ENCODE peak calls at places on chromosomes 7 and 10, in four cellular contexts. O is GM12878, W is Panc1, L is HepG2. Q is an unnamed sample. For H3K27me3, the result is how much of the 10 kb centered on the place peaks cover.

GRCh38 chr7:133061357-133061756 is 20.5 kb downstream of the CHCHD3 start:
- DNase-seq in O (no peak), W (no peak), L (no peak), Q (no peak)

GRCh38 chr10:31866118-31866670 is 62.4 kb downstream of the ARHGAP12 start:
- DNase-seq in O (no peak), W (no peak), L (no peak), Q (no peak)

GRCh38 chr10:128739937-128740336 is 613.7 kb upstream of the MKI67 start:
- DNase-seq in O (no peak), W (no peak), L (no peak), Q (no peak)

GRCh38 chr10:90133606-90134005 is 432.2 kb downstream of the KIF20B start:
- DNase-seq in O (no peak), W (no peak), L (no peak), Q (no peak)

GRCh38 chr10:62264702-62265436 is 3.8 kb downstream of the RTKN2 start:
- DNase-seq in O (no peak), W (peak), L (peak), Q (no peak)

GRCh38 chr7:20798081-20798693 is 11.5 kb upstream of the SP8 start:
- DNase-seq in O (no peak), W (no peak), L (no peak), Q (no peak)

GRCh38 chr7:2719007-2719406 is 31.0 kb downstream of the AMZ1 start:
- DNase-seq in O (no peak), W (no peak), L (no peak), Q (no peak)

GRCh38 chr7:1569016-1569415 is 816 bp downstream of the PSMG3 start:
- DNase-seq in O (no peak), W (no peak), L (no peak), Q (peak)

GRCh38 chr10:72173635-72174296 is 42.0 kb upstream of the ANAPC16 start:
- DNase-seq in O (peak), W (peak), L (peak), Q (no peak)

DNA sequence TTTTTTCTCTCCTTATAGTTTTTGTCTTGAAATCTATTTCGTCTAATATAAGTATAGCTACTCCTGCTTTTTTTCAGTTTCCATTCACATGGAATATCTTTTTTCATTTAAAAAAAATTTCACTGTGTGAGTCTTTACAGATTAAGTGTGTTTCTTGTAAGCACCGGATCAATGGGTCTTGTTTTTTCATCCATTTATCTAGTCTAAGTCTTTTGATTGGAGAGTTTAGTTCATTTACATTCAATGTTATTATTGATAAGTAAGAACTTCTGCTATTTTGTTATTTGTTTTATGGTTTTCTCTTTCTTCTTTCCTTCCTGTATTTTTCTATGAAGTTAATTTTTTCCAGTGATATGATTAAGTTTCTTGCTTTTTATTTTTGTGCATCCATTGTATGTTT is 216.7 kb upstream of the CNTNAP2 start:
- DNase-seq in O (no peak), W (no peak), L (no peak), Q (no peak)
- TF ChIP-seq CTCF in O (no peak), W (no peak), L (no peak), Q (no peak)

GRCh38 chr10:1381339-1381738 is 325.2 kb downstream of the WDR37 start:
- DNase-seq in O (no peak), W (no peak), L (no peak), Q (no peak)

GRCh38 chr10:1378473-1378872 is 322.3 kb downstream of the WDR37 start:
- DNase-seq in O (no peak), W (no peak), L (no peak), Q (no peak)

GRCh38 chr10:1377756-1378397 is 321.7 kb downstream of the WDR37 start:
- DNase-seq in O (no peak), W (no peak), L (no peak), Q (no peak)

GRCh38 chr10:1379601-1380000 is 323.4 kb downstream of the WDR37 start:
- DNase-seq in O (no peak), W (no peak), L (no peak), Q (no peak)

DNA sequence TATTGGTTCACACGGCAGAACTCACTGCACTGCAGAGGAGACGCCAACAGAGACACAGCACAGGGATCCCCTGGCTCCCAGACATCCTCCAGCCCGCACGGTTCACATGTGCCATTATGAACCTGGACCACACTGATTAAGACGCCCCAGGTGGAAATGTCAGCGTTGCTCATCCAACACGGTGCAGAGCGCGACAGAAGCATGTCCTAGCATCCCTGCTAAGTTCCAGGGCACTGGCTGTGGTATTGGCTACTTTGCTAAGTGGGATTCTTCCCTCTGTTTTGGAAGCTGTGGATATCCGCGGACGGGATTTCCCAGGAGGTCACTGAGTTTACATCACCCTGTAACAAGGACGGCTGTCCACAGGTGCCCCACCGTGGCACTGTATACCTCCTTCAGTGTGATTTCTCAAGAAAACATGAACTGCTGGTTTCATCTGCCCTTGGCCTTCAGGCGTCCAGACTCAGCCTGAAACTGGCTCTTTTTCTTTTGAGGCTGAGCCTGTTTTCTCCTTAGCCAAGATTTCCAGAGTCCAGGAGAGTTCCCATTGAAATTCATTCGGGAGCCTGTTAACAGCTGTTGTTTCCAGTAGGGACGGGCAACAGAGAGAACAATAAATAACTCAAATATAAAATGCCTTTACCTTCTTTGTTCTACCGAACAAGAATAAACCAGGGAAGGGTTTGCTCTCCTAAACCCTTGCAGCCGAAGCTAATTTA is 324.0 kb downstream of the WDR37 start:
- DNase-seq in O (no peak), W (no peak), L (no peak), Q (no peak)
- H3K27me3 ChIP-seq in O (under half), W (under half), L (under half), Q (under half)

DNA sequence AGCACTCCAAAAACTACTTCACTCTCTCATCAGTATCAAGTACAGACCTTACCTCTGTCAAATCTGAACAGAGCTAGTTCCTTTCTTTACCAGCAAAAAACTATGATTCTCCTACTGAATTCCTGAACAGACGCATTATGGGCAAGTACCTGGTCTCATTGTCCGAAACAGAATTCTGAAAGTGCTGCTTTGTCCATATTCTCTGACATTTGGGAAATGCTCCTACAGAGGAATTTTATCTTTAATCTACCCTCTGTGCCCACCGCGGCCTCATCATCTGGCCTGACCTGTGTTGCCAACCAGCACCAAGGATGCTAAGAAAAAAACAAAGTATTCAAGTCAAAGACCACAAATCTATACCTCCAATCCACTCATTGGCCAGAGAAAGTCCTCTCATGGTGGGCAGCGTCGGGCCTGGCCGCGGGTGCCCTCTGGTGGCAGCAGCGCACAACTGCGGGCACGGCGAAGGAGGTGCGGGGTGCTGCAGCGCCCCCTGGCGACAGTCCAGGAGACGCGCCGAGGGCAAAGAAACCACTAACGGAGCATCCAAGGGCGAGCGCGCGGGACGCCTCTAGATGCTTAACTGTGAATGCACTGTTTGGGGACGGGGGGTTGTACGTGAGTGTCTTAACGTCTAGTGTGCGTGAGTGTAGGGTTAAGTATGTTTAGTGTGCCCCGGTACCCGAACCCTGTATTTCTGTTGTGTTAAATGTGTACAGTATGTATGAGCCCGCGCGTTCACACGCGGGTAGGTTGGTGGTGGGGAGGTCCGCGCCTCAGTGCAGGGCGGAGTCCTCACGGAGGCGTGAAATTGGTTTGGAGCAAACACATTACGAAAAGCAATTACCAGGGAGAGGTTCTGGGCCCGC is 5.0 kb upstream of the GBX1 start:
- DNase-seq in O (no peak), W (peak), L (peak), Q (peak)
- TF ChIP-seq REST in O (no peak), W (no peak), L (no peak), Q (no peak)

DNA sequence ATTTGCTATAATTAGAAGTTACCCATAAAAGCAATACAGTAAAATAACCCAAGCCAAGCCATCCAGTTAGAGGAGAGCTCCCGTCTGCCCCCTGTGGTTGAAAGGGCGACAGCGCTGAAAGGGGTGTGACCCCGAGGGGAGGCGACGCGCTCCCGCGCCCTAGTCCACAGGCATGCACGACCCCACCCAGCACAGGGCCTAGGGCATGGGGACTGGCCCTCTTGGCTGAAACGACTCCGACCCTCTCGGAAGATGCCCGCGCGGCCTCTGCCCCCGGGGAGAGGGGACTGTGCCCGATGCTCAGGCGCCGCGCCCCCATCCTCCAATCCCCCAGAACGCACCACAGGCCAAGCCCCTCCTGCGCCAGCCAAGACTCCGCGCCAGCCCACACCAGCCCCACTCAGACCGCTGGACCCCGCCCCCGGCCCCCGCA is 64.0 kb downstream of the CSGALNACT2 start:
- DNase-seq in O (no peak), W (no peak), L (no peak), Q (peak)
- TF ChIP-seq CTCF in O (peak), W (peak), L (no peak), Q (peak)

GRCh38 chr7:103731169-103731568 is 258.3 kb downstream of the RELN start:
- DNase-seq in O (no peak), W (no peak), L (no peak), Q (no peak)
- H3K27me3 ChIP-seq in O (under half), W (under half), L (under half), Q (under half)

DNA sequence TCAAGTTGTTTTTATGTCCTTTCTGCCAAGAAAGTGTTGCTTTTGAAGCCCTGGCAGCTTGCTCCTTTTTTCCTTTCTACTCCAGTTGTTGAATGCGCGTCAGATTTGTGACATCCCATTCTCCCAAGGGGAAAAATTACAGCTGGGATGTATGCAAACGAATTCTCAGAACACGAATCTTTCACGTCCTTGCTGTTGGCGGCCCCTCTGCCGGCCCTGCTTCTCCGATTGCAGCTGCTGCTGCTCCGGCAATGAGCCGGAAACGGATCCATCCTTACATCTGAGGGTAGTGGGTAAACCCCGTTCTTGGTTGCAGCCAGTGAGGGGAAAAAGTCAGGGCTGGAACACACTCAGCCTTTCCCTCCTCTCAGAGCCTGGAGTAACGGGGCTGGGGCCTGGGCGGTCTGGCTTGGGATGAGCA is 78.9 kb upstream of the CHST15 start:
- DNase-seq in O (no peak), W (no peak), L (no peak), Q (no peak)
- TF ChIP-seq REST in O (no peak), W (no peak), L (no peak), Q (no peak)

GRCh38 chr10:117167346-117168134 is 29.5 kb upstream of the VAX1 start:
- DNase-seq in O (no peak), W (no peak), L (no peak), Q (no peak)

GRCh38 chr10:117164878-117165556 is 26.9 kb upstream of the VAX1 start:
- DNase-seq in O (no peak), W (no peak), L (no peak), Q (no peak)

GRCh38 chr10:117163954-117164292 is 25.9 kb upstream of the VAX1 start:
- DNase-seq in O (no peak), W (no peak), L (no peak), Q (no peak)

GRCh38 chr10:117166420-117167345 is 28.6 kb upstream of the VAX1 start:
- DNase-seq in O (no peak), W (no peak), L (no peak), Q (no peak)

GRCh38 chr10:117165557-117166419 is 27.7 kb upstream of the VAX1 start:
- DNase-seq in O (no peak), W (no peak), L (no peak), Q (peak)
- TF ChIP-seq CTCF in O (peak), W (peak), L (peak), Q (peak)

GRCh38 chr7:129778770-129779601 is 167.5 kb downstream of the NRF1 start:
- DNase-seq in O (no peak), W (no peak), L (no peak), Q (no peak)
- H3K27me3 ChIP-seq in O (under half), W (under half), L (under half), Q (half or more)

GRCh38 chr10:96360766-96361165 is 2.0 kb upstream of the OPALIN start:
- DNase-seq in O (no peak), W (no peak), L (no peak), Q (no peak)
- TF ChIP-seq REST in O (no peak), W (no peak), L (no peak), Q (no peak)